ENCODE peak calls at places on chromosomes 6 and 20, in ten cellular contexts. U, Q, M, H, J, O, R, W, V and C are unnamed samples.

GRCh38 chr6:111949546-111949945 is 76.3 kb upstream of the FYN start:
- DNase-seq in U (no peak), Q (no peak), M (no peak), H (no peak), J (no peak), O (no peak), R (no peak), W (no peak), V (no peak), C (no peak)

GRCh38 chr6:168347053-168347452 is 27.5 kb upstream of the DACT2 start:
- DNase-seq in U (no peak), Q (no peak), M (no peak), H (no peak), J (no peak), O (no peak), R (no peak), W (no peak), V (no peak), C (no peak)

GRCh38 chr20:17721802-17722486 is 22.2 kb downstream of the BANF2 start:
- DNase-seq in U (no peak), Q (no peak), M (no peak), H (no peak), J (no peak), O (no peak), R (no peak), W (peak; percentile 5), V (no peak), C (no peak)

GRCh38 chr20:36919715-36920333 is 31.7 kb downstream of the SAMHD1 start:
- DNase-seq in U (peak; percentile 79), Q (peak; percentile 26), M (no peak), H (peak; percentile 36), J (peak; percentile 63), O (peak; percentile 80), R (peak; percentile 18), W (peak; percentile 82), V (no peak), C (no peak)

GRCh38 chr6:161748535-161749386 is 474.9 kb upstream of the AGPAT4 start:
- DNase-seq in U (peak; percentile 11), Q (no peak), M (no peak), H (peak; percentile 9), J (peak; percentile 20), O (peak; percentile 8), R (peak; percentile 51), W (peak; percentile 19), V (no peak), C (no peak)

GRCh38 chr20:1949711-1950110 is 44.1 kb downstream of the PDYN start:
- DNase-seq in U (no peak), Q (no peak), M (no peak), H (no peak), J (no peak), O (no peak), R (no peak), W (no peak), V (no peak), C (no peak)

GRCh38 chr6:51814418-51814817 is 273.0 kb downstream of the PKHD1 start:
- DNase-seq in U (no peak), Q (peak; percentile 11), M (no peak), H (no peak), J (no peak), O (no peak), R (no peak), W (no peak), V (no peak), C (no peak)

GRCh38 chr6:3571206-3571815 is 114.5 kb upstream of the SLC22A23 start:
- DNase-seq in U (no peak), Q (no peak), M (no peak), H (no peak), J (no peak), O (no peak), R (no peak), W (peak; percentile 59), V (no peak), C (no peak)

GRCh38 chr6:90296346-90297123 is at the start of gene BACH2:
- DNase-seq in U (peak; percentile 95), Q (peak; percentile 69), M (peak; percentile 24), H (no peak), J (peak; percentile 67), O (peak; percentile 80), R (peak; percentile 98), W (peak; percentile 76), V (peak; percentile 50), C (peak; percentile 94)

GRCh38 chr6:42013134-42013516 is 37.2 kb upstream of the TAF8 start:
- DNase-seq in U (no peak), Q (no peak), M (no peak), H (no peak), J (no peak), O (no peak), R (no peak), W (peak; percentile 67), V (no peak), C (no peak)

GRCh38 chr6:132511159-132511835 is 1.6 kb downstream of the STX7 start:
- DNase-seq in U (no peak), Q (no peak), M (no peak), H (no peak), J (peak; percentile 2), O (no peak), R (no peak), W (peak; percentile 35), V (no peak), C (no peak)

GRCh38 chr6:18497006-18497405 is 109.9 kb downstream of the RNF144B start:
- DNase-seq in U (no peak), Q (no peak), M (no peak), H (no peak), J (no peak), O (no peak), R (no peak), W (no peak), V (no peak), C (no peak)

GRCh38 chr6:4914412-4915159 is 89.3 kb downstream of the RPP40 start:
- DNase-seq in U (no peak), Q (no peak), M (no peak), H (no peak), J (no peak), O (no peak), R (no peak), W (peak; percentile 58), V (no peak), C (peak; percentile 18)